ENCODE peak calls at places on chromosome 16, in four cellular contexts. E is CD4-positive, alpha-beta memory T cell; A is coronary artery; F is fibroblast of mammary gland. M is an unnamed sample.

GRCh38 chr16:81480856-81481821 is 36.5 kb downstream of the CMIP start:
- DNase-seq in F (peak), A (no peak), E (no peak), M (no peak)

GRCh38 chr16:56681939-56682702 is at the start of gene MT1X:
- DNase-seq in A (peak), F (peak), E (peak), M (peak)

GRCh38 chr16:3752984-3753383 is 35.7 kb upstream of the TRAP1 start:
- DNase-seq in F (no peak), E (no peak), A (no peak), M (no peak)

GRCh38 chr16:57528499-57529323 is 7.7 kb downstream of the CCDC102A start:
- DNase-seq in E (no peak), F (no peak), A (no peak), M (no peak)

GRCh38 chr16:3952342-3953131 is 72.0 kb upstream of the CREBBP start:
- DNase-seq in A (peak), F (peak), E (no peak), M (no peak)

GRCh38 chr16:51759329-51759728 is 608.3 kb upstream of the SALL1 start:
- DNase-seq in A (no peak), E (no peak), F (no peak), M (no peak)

GRCh38 chr16:6031102-6031501 is 933.5 kb upstream of the EEF2KMT start:
- DNase-seq in E (no peak), F (no peak), A (no peak), M (no peak)

GRCh38 chr16:72961115-72961832 is 86.7 kb downstream of the ZFHX3 start:
- DNase-seq in E (no peak), F (peak), A (no peak), M (no peak)

GRCh38 chr16:84608281-84608680 is 9.6 kb downstream of the COTL1 start:
- DNase-seq in E (peak), F (no peak), A (no peak), M (no peak)

GRCh38 chr16:82583415-82583814 is 43.4 kb upstream of the CDH13 start:
- DNase-seq in A (no peak), F (peak), E (no peak), M (no peak)

GRCh38 chr16:57680842-57681241 is 12.7 kb downstream of the ADGRG3 start:
- DNase-seq in A (no peak), E (no peak), F (no peak), M (no peak)

GRCh38 chr16:2946649-2947048 is 17.4 kb upstream of the KREMEN2 start:
- DNase-seq in F (no peak), E (no peak), A (no peak), M (no peak)

GRCh38 chr16:72938426-72939164 is 109.3 kb downstream of the ZFHX3 start:
- DNase-seq in F (peak), E (no peak), A (peak), M (no peak)

GRCh38 chr16:77775911-77776909 is 12.2 kb upstream of the VAT1L start:
- DNase-seq in E (no peak), F (peak), A (no peak), M (no peak)

GRCh38 chr16:28543072-28543471 is 4.3 kb upstream of the NUPR1 start:
- DNase-seq in F (no peak), A (no peak), E (no peak), M (no peak)
- H3K4me3 ChIP-seq in F (no peak), A (no peak), E (no peak), M (no peak)

GRCh38 chr16:10088380-10088793 is 93.8 kb downstream of the GRIN2A start:
- DNase-seq in F (peak), E (no peak), A (peak), M (no peak)
- H3K4me3 ChIP-seq in F (no peak), E (no peak), A (no peak), M (no peak)

DNA sequence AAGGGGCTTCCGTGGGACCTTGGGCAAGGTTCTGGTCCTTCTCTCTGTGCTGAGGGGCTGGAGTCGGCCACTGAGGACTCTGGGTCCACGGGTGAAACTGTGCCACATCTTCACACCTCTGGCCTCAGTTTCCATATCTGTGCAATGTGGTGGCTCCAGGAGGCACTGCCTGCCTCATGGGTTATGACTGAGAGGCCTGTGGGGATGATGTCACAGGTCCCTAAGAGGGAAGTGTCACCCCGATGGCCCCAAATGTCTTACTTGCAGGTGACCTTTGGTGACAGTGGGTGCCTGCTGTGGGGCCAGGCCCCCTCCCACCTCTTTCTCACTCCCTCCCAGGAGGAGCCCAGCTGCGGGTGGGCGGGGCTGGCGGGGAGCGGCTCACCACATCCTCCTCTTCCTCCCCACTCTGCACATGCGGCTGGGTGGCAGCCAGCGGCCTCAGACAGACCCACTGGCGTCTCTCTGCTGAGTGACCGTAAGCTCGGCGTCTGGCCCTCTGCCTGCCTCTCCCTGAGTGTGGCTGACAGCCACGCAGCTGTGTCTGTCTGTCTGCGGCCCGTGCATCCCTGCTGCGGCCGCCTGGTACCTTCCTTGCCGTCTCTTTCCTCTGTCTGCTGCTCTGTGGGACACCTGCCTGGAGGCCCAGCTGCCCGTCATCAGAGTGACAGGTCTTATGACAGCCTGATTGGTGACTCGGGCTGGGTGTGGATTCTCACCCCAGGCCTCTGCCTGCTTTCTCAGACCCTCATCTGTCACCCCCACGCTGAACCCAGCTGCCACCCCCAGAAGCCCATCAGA is at the start of gene IL21R:
- DNase-seq in E (peak), A (peak), F (peak), M (peak)
- H3K4me3 ChIP-seq in E (peak), A (peak), F (no peak), M (peak)

GRCh38 chr16:50244504-50245416 is 21.6 kb upstream of the ADCY7 start:
- DNase-seq in E (no peak), F (peak), A (no peak), M (no peak)
- H3K4me3 ChIP-seq in E (no peak), F (peak), A (peak), M (peak)

M was measured in CD8-positive, alpha-beta T cell.